ENCODE peak calls at places on chromosomes 1 and 21, in seven cellular contexts. P is breast epithelium, J is NB4, O is heart left ventricle, D is body of pancreas, K is A549, Q is H54. X is an unnamed sample.

GRCh38 chr21:44293551-44294231 is 6.2 kb upstream of the PFKL start:
- DNase-seq in J (no peak), D (no peak), Q (no peak), O (no peak), P (no peak), K (no peak), X (no peak)

GRCh38 chr1:27011058-27011764 is 1.4 kb downstream of the TENT5B start:
- DNase-seq in O (peak), D (no peak), J (no peak), K (peak), Q (peak), P (peak), X (no peak)

GRCh38 chr1:245108909-245109308 is 45.9 kb upstream of the KIF26B start:
- DNase-seq in K (no peak), J (no peak), Q (no peak), P (no peak), O (no peak), D (no peak), X (no peak)

GRCh38 chr1:73356485-73356884 is 841.5 kb downstream of the LRRIQ3 start:
- DNase-seq in Q (no peak), P (no peak), J (no peak), K (no peak), D (no peak), O (no peak), X (no peak)

GRCh38 chr1:248013229-248013710 is at the start of gene OR2L5:
- DNase-seq in O (no peak), D (no peak), J (no peak), Q (no peak), K (no peak), P (no peak), X (no peak)

GRCh38 chr1:86645866-86646647 is 58.3 kb upstream of the SH3GLB1 start:
- DNase-seq in J (no peak), Q (no peak), O (no peak), K (no peak), P (no peak), D (no peak), X (no peak)

GRCh38 chr1:47772281-47772680 is 224.9 kb downstream of the TRABD2B start:
- DNase-seq in D (no peak), J (no peak), Q (no peak), P (no peak), K (no peak), O (no peak), X (no peak)

GRCh38 chr1:218380125-218380977 is 35.2 kb downstream of the TGFB2 start:
- DNase-seq in D (peak), O (no peak), Q (peak), P (peak), J (no peak), K (peak), X (no peak)

GRCh38 chr1:27967884-27968466 is 8.2 kb downstream of the XKR8 start:
- DNase-seq in D (no peak), Q (no peak), K (no peak), O (no peak), J (no peak), P (no peak), X (no peak)

GRCh38 chr1:199857103-199857502 is 170.4 kb upstream of the NR5A2 start:
- DNase-seq in P (no peak), Q (no peak), D (no peak), J (peak), O (no peak), K (peak), X (no peak)

GRCh38 chr1:8947127-8947691 is 1.5 kb downstream of the CA6 start:
- DNase-seq in P (peak), K (no peak), O (no peak), Q (no peak), J (no peak), D (no peak), X (no peak)

GRCh38 chr1:235050911-235051360 is 77.7 kb downstream of the TOMM20 start:
- DNase-seq in K (no peak), D (no peak), O (peak), P (no peak), Q (no peak), J (peak), X (no peak)

GRCh38 chr1:7902478-7903084 is 38.1 kb downstream of the TNFRSF9 start:
- DNase-seq in K (peak), D (peak), P (no peak), O (peak), J (peak), Q (peak), X (no peak)

GRCh38 chr1:17674707-17675505 is 80.2 kb upstream of the ACTL8 start:
- DNase-seq in K (no peak), Q (no peak), P (no peak), J (peak), D (no peak), O (no peak), X (no peak)

GRCh38 chr1:48207131-48207530 is 15.4 kb upstream of the SLC5A9 start:
- DNase-seq in O (no peak), P (no peak), J (no peak), D (no peak), K (no peak), Q (no peak), X (peak)

GRCh38 chr1:18597159-18598042 is 33.2 kb upstream of the PAX7 start:
- DNase-seq in O (peak), D (peak), Q (peak), K (peak), P (no peak), J (peak), X (no peak)

GRCh38 chr1:98688110-98688739 is 26.7 kb downstream of the SNX7 start:
- DNase-seq in J (no peak), O (no peak), K (no peak), P (no peak), Q (no peak), D (no peak), X (no peak)

GRCh38 chr21:31509108-31510017 is 150.1 kb upstream of the SOD1 start:
- DNase-seq in K (peak), Q (peak), O (no peak), P (no peak), D (no peak), J (peak), X (no peak)

GRCh38 chr21:31687108-31687507 is 27.6 kb downstream of the SOD1 start:
- DNase-seq in J (no peak), Q (no peak), K (no peak), D (no peak), P (no peak), O (no peak), X (no peak)

GRCh38 chr1:245663841-245664240 is 509.1 kb downstream of the KIF26B start:
- DNase-seq in J (no peak), D (no peak), P (no peak), K (no peak), O (no peak), Q (no peak), X (peak)

GRCh38 chr1:200301152-200301551 is 108.7 kb downstream of the ZNF281 start:
- DNase-seq in Q (no peak), J (no peak), P (no peak), O (no peak), K (no peak), D (no peak), X (no peak)

GRCh38 chr1:32666866-32667566 is 16.0 kb downstream of the RBBP4 start:
- DNase-seq in J (no peak), D (no peak), Q (no peak), K (no peak), P (no peak), O (no peak), X (no peak)

GRCh38 chr1:99146129-99146848 is 118.0 kb upstream of the PLPPR4 start:
- DNase-seq in K (no peak), Q (no peak), P (no peak), J (no peak), D (no peak), O (no peak), X (no peak)

GRCh38 chr1:226076378-226076777 is 13.9 kb downstream of the H3-3A start:
- DNase-seq in J (no peak), P (no peak), D (no peak), Q (no peak), O (no peak), K (no peak), X (no peak)

GRCh38 chr1:204883405-204883804 is 12.7 kb downstream of the NFASC start:
- DNase-seq in J (no peak), Q (no peak), D (no peak), P (no peak), K (no peak), O (no peak), X (no peak)

GRCh38 chr1:200733907-200734306 is 4.8 kb upstream of the CAMSAP2 start:
- DNase-seq in Q (no peak), P (no peak), J (no peak), D (no peak), O (no peak), K (no peak), X (no peak)

GRCh38 chr1:246262281-246262680 is 244.8 kb downstream of the SMYD3 start:
- DNase-seq in O (no peak), Q (no peak), J (no peak), K (no peak), P (no peak), D (no peak), X (no peak)

GRCh38 chr1:167532964-167533824 is 14.9 kb upstream of the CD247 start:
- DNase-seq in P (no peak), D (no peak), K (no peak), Q (no peak), O (no peak), J (no peak), X (peak)

GRCh38 chr1:45488978-45489377 is 2.0 kb downstream of the TESK2 start:
- DNase-seq in Q (no peak), K (no peak), O (no peak), P (no peak), J (no peak), D (no peak), X (no peak)

GRCh38 chr1:221724931-221725605 is 16.8 kb downstream of the DUSP10 start:
- DNase-seq in Q (no peak), O (peak), P (no peak), J (peak), D (no peak), K (no peak), X (peak)

GRCh38 chr1:206911064-206911663 is 10.6 kb downstream of the FCMR start:
- DNase-seq in O (no peak), J (peak), D (peak), Q (no peak), P (no peak), K (peak), X (no peak)

GRCh38 chr1:206914138-206914537 is 7.6 kb downstream of the FCMR start:
- DNase-seq in J (no peak), P (no peak), K (no peak), D (no peak), O (no peak), Q (no peak), X (no peak)

GRCh38 chr1:206915085-206915735 is 6.5 kb downstream of the FCMR start:
- DNase-seq in O (no peak), P (no peak), D (no peak), K (no peak), Q (no peak), J (no peak), X (no peak)

GRCh38 chr1:206909883-206910318 is 11.8 kb downstream of the FCMR start:
- DNase-seq in Q (no peak), K (no peak), D (no peak), O (no peak), J (no peak), P (no peak), X (no peak)

GRCh38 chr1:206912445-206913095 is 9.2 kb downstream of the FCMR start:
- DNase-seq in D (peak), Q (no peak), O (peak), J (peak), P (peak), K (peak), X (peak)
- TF ChIP-seq POLR2A in D (no peak), Q (no peak), O (no peak), J (no peak), P (no peak), K (no peak), X (no peak)

GRCh38 chr1:23177438-23178380 is 9.1 kb upstream of the LUZP1 start:
- DNase-seq in J (peak), D (peak), O (peak), P (peak), Q (peak), K (peak), X (peak)
- TF ChIP-seq POLR2A in J (no peak), D (no peak), O (peak), P (no peak), Q (peak), K (no peak), X (no peak)

GRCh38 chr1:202923533-202923932 is 3.5 kb downstream of the KLHL12 start:
- DNase-seq in D (no peak), K (no peak), O (no peak), Q (no peak), J (no peak), P (no peak), X (no peak)

GRCh38 chr1:202932476-202932875 is 5.4 kb upstream of the KLHL12 start:
- DNase-seq in O (no peak), P (no peak), D (no peak), K (no peak), Q (no peak), J (no peak), X (no peak)

DNA sequence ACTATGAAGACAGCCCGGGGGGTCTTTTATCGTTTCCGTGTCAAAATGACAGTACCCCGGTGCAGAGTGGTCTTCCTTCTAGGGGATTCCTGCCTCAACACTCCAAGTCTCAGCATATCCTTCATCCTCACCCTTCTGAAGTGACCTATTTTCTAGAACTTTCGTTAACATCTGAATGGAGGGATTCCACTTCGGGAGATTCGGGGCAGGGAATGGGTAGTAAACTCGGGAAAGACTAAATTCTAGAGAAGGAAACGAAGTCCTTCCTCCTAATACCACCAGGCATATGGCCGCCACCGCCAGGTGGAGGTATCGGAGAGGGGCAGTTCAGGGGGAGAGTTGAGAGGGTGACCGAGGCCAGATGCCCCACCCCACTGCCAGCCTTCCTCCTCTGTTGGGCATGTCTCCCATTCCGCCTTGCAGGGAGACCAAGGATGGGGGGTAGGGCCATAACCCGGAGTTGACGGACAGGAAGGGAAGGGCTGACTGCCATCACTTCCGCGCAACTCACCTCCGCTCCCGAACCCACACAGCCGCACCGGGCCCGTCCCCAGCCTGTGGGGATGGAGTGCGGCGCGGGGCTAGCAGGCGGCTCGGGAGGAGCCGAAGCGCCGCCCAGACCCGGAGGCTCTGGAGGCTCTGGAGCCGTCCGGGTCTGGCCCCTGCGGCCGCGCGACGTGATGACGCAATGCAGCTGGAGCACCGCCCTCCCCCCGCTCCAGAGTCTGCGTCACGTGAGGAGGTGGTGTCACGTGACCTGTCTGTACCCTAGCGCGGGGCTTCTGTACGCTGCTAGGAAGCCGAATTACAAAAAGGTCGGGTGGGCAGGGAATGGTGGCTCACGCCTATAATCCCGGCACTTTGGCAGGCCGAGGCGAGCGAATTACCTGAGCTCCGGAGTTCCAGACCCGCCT is at the start of gene KLHL12:
- DNase-seq in D (peak), K (peak), J (peak), O (peak), Q (peak), P (peak), X (peak)
- TF ChIP-seq POLR2A in D (peak), K (peak), J (peak), O (peak), Q (peak), P (peak), X (peak)

DNA sequence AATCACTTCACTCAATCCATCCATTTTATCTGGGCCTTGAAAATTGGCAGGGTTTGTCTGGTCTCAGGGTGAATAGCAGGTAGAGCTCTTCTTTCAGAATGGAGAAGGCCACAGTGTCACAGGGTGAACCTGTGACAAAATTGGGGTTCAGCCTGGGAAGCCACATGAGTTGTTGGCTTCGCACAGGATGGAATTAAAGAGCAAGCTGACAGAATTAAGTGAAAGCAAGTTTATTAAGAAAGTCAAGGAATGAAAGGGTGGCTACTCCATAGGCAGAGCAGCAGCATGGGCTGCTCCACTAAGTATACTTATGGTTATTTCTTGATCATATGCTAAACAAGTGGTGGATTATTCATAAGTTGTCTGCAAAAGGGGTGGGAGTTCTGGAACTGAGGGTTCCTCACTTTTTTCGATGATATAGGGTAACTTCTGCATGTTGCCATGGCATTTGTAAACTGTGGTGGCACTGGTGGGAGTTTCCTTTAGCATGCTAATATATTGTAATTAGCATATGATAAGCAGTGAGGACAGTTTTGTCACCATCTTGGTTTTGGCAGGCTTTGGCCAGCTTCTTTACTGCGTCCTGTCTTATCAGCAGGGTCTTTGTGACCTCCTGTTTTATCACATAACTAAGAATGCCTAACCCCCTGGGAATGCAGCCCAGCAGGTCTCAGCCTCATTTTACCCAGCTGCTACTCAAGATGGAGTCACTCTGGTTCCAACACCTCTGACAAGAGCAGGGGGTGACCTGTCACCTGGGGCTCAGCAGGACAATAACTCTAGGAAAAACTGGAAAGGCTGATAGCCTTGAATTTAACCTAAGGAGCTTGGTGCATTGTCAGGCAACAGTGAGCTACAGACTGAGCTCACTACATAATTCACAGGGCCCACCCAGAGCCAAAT is 5.1 kb downstream of the IFNAR2 start:
- DNase-seq in K (no peak), J (no peak), D (no peak), O (no peak), Q (no peak), P (no peak), X (no peak)
- TF ChIP-seq POLR2A in K (no peak), J (peak), D (no peak), O (no peak), Q (no peak), P (no peak), X (no peak)

GRCh38 chr1:65836686-65837085 is 44.0 kb downstream of the PDE4B start:
- DNase-seq in D (no peak), K (no peak), J (no peak), P (no peak), O (no peak), Q (no peak), X (no peak)

GRCh38 chr1:65844990-65845757 is 52.5 kb downstream of the PDE4B start:
- DNase-seq in P (no peak), D (no peak), Q (no peak), O (no peak), J (no peak), K (no peak), X (no peak)

GRCh38 chr1:65845758-65846060 is 53.0 kb downstream of the PDE4B start:
- DNase-seq in D (no peak), P (no peak), Q (no peak), K (no peak), O (no peak), J (peak), X (no peak)

DNA sequence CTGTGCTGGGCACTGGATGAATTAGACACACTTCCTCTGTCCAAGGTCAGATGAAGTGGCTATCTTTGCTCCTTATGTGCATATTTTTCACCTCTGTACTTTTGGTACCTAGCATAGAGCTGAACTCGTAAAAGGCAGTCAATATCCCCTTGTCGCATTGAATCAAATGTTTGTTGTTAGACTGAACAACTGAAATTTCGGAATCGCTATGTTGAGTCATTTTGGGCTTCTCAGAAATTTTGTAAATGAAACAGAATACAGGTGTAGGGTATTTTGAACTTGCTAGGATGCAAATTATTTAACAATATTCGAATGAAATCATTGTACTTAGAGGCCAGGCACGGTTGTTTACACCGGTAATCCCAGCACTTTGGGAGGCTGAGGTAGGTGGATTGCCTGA is 48.0 kb downstream of the PDE4B start:
- DNase-seq in D (no peak), O (no peak), J (no peak), K (no peak), Q (no peak), P (no peak), X (no peak)
- TF ChIP-seq POLR2A in D (no peak), O (no peak), J (no peak), K (no peak), Q (no peak), P (no peak), X (no peak)